ENCODE peak calls at places on chromosome 17, in six cellular contexts. One of them, this sample, is unnamed.

GRCh38 chr17:2011421-2012371 is 13.4 kb downstream of the RTN4RL1 start:
- DNase-seq in coronary artery: no peak
- DNase-seq in GM13977: no peak
- DNase-seq in cardiac fibroblast: peak; percentile 22
- DNase-seq in SK-N-SH: no peak
- DNase-seq in heart left ventricle: no peak
- DNase-seq in this sample: peak; percentile 71

GRCh38 chr17:73901661-73902415 is 257.6 kb upstream of the SDK2 start:
- DNase-seq in cardiac fibroblast: no peak
- DNase-seq in coronary artery: peak; percentile 66
- DNase-seq in heart left ventricle: peak; percentile 42
- DNase-seq in GM13977: peak; percentile 12
- DNase-seq in SK-N-SH: no peak
- DNase-seq in this sample: peak; percentile 46

GRCh38 chr17:6204203-6204722 is 134.1 kb downstream of the WSCD1 start:
- DNase-seq in cardiac fibroblast: no peak
- DNase-seq in heart left ventricle: no peak
- DNase-seq in coronary artery: no peak
- DNase-seq in SK-N-SH: no peak
- DNase-seq in GM13977: no peak
- DNase-seq in this sample: no peak

GRCh38 chr17:7825206-7825980 is 8.6 kb upstream of the KDM6B start:
- DNase-seq in coronary artery: no peak
- DNase-seq in heart left ventricle: no peak
- DNase-seq in SK-N-SH: peak; percentile 69
- DNase-seq in cardiac fibroblast: peak; percentile 32
- DNase-seq in GM13977: no peak
- DNase-seq in this sample: no peak

GRCh38 chr17:31310260-31310659 is 3.6 kb downstream of the EVI2B start:
- DNase-seq in SK-N-SH: no peak
- DNase-seq in GM13977: no peak
- DNase-seq in heart left ventricle: no peak
- DNase-seq in cardiac fibroblast: no peak
- DNase-seq in coronary artery: no peak
- DNase-seq in this sample: no peak

GRCh38 chr17:3843935-3844516 is 2.0 kb downstream of the NCBP3 start:
- DNase-seq in heart left ventricle: no peak
- DNase-seq in GM13977: peak; percentile 68
- DNase-seq in cardiac fibroblast: peak; percentile 46
- DNase-seq in coronary artery: no peak
- DNase-seq in SK-N-SH: peak; percentile 49
- DNase-seq in this sample: peak; percentile 59

GRCh38 chr17:57732062-57732461 is 13.0 kb downstream of the CCDC182 start:
- DNase-seq in cardiac fibroblast: no peak
- DNase-seq in coronary artery: no peak
- DNase-seq in heart left ventricle: no peak
- DNase-seq in GM13977: no peak
- DNase-seq in SK-N-SH: no peak
- DNase-seq in this sample: no peak

GRCh38 chr17:32161029-32161428 is 18.7 kb downstream of the RHOT1 start:
- DNase-seq in coronary artery: no peak
- DNase-seq in SK-N-SH: no peak
- DNase-seq in heart left ventricle: no peak
- DNase-seq in GM13977: no peak
- DNase-seq in cardiac fibroblast: peak; percentile 28
- DNase-seq in this sample: no peak

GRCh38 chr17:73011016-73011486 is 81.4 kb downstream of the SLC39A11 start:
- DNase-seq in SK-N-SH: peak; percentile 70
- DNase-seq in GM13977: no peak
- DNase-seq in cardiac fibroblast: no peak
- DNase-seq in coronary artery: no peak
- DNase-seq in heart left ventricle: no peak
- DNase-seq in this sample: no peak

GRCh38 chr17:27106982-27107360 is 186.9 kb upstream of the WSB1 start:
- DNase-seq in GM13977: no peak
- DNase-seq in SK-N-SH: no peak
- DNase-seq in cardiac fibroblast: no peak
- DNase-seq in coronary artery: no peak
- DNase-seq in heart left ventricle: no peak
- DNase-seq in this sample: no peak

GRCh38 chr17:60165223-60165622 is 15.4 kb downstream of the CA4 start:
- DNase-seq in SK-N-SH: no peak
- DNase-seq in heart left ventricle: no peak
- DNase-seq in GM13977: no peak
- DNase-seq in cardiac fibroblast: no peak
- DNase-seq in coronary artery: peak; percentile 57
- DNase-seq in this sample: no peak

GRCh38 chr17:8384801-8385335 is 1.9 kb upstream of the RPL26 start:
- DNase-seq in heart left ventricle: no peak
- DNase-seq in cardiac fibroblast: peak; percentile 93
- DNase-seq in SK-N-SH: no peak
- DNase-seq in coronary artery: no peak
- DNase-seq in GM13977: no peak
- DNase-seq in this sample: no peak

GRCh38 chr17:56939869-56940484 is 20.9 kb downstream of the COIL start:
- DNase-seq in coronary artery: no peak
- DNase-seq in GM13977: peak; percentile 71
- DNase-seq in heart left ventricle: no peak
- DNase-seq in SK-N-SH: peak; percentile 79
- DNase-seq in cardiac fibroblast: peak; percentile 73
- DNase-seq in this sample: no peak

GRCh38 chr17:80843741-80844156 is 147.9 kb upstream of the CHMP6 start:
- DNase-seq in coronary artery: no peak
- DNase-seq in cardiac fibroblast: no peak
- DNase-seq in heart left ventricle: no peak
- DNase-seq in SK-N-SH: no peak
- DNase-seq in GM13977: no peak
- DNase-seq in this sample: no peak

GRCh38 chr17:76940738-76941350 is 72.6 kb downstream of the MGAT5B start:
- DNase-seq in cardiac fibroblast: no peak
- DNase-seq in GM13977: no peak
- DNase-seq in heart left ventricle: no peak
- DNase-seq in coronary artery: no peak
- DNase-seq in SK-N-SH: peak; percentile 72
- DNase-seq in this sample: no peak
- TF ChIP-seq CTCF in cardiac fibroblast: peak; percentile 10
- TF ChIP-seq CTCF in GM13977: peak; percentile 20
- TF ChIP-seq CTCF in heart left ventricle: no peak
- TF ChIP-seq CTCF in coronary artery: no peak
- TF ChIP-seq CTCF in SK-N-SH: peak; percentile 55
- TF ChIP-seq CTCF in this sample: no peak

GRCh38 chr17:39666231-39666600 is 1.1 kb downstream of the TCAP start:
- DNase-seq in cardiac fibroblast: no peak
- DNase-seq in GM13977: no peak
- DNase-seq in coronary artery: no peak
- DNase-seq in SK-N-SH: no peak
- DNase-seq in heart left ventricle: no peak
- DNase-seq in this sample: no peak

GRCh38 chr17:39669897-39670735 is 1.9 kb downstream of the PNMT start:
- DNase-seq in SK-N-SH: peak; percentile 26
- DNase-seq in GM13977: no peak
- DNase-seq in coronary artery: no peak
- DNase-seq in heart left ventricle: no peak
- DNase-seq in cardiac fibroblast: no peak
- DNase-seq in this sample: no peak

GRCh38 chr17:39667262-39668140 is 752 bp upstream of the PNMT start:
- DNase-seq in cardiac fibroblast: no peak
- DNase-seq in heart left ventricle: peak; percentile 77
- DNase-seq in GM13977: no peak
- DNase-seq in SK-N-SH: peak; percentile 84
- DNase-seq in coronary artery: no peak
- DNase-seq in this sample: no peak

GRCh38 chr17:39666601-39667261 is 1.5 kb upstream of the PNMT start:
- DNase-seq in coronary artery: peak; percentile 85
- DNase-seq in GM13977: no peak
- DNase-seq in SK-N-SH: peak; percentile 53
- DNase-seq in cardiac fibroblast: peak; percentile 20
- DNase-seq in heart left ventricle: peak; percentile 92
- DNase-seq in this sample: no peak

GRCh38 chr17:39668141-39668924 is at the start of gene PNMT:
- DNase-seq in SK-N-SH: peak; percentile 93
- DNase-seq in coronary artery: no peak
- DNase-seq in cardiac fibroblast: peak; percentile 50
- DNase-seq in GM13977: peak; percentile 89
- DNase-seq in heart left ventricle: peak; percentile 83
- DNase-seq in this sample: peak; percentile 68
- TF ChIP-seq CTCF in SK-N-SH: peak; percentile 61
- TF ChIP-seq CTCF in coronary artery: peak; percentile 41
- TF ChIP-seq CTCF in cardiac fibroblast: peak; percentile 61
- TF ChIP-seq CTCF in GM13977: peak; percentile 87
- TF ChIP-seq CTCF in heart left ventricle: peak; percentile 74
- TF ChIP-seq CTCF in this sample: peak; percentile 50

DNA sequence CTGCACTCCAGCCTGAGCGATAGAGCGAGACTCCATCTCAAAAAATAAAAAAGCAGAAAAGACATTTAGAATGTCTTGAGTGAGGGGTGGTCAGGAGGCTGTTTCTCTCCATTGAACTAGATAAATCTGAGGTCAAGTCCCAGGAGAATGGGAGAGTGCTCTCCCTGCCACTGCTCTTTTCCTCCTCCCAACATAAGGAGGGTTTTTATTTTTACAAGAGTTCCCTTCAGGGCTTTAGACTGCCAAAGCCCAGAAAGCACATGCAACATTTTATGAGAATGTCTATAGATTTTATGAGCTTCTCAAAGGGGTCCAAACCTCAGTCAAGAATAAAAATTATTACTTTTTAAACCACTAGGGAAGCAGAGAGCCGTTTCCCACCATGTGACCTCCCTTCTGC is 1.6 kb downstream of the RND2 start:
- DNase-seq in cardiac fibroblast: no peak
- DNase-seq in GM13977: no peak
- DNase-seq in coronary artery: no peak
- DNase-seq in heart left ventricle: no peak
- DNase-seq in SK-N-SH: no peak
- DNase-seq in this sample: no peak
- TF ChIP-seq CTCF in cardiac fibroblast: no peak
- TF ChIP-seq CTCF in GM13977: no peak
- TF ChIP-seq CTCF in coronary artery: no peak
- TF ChIP-seq CTCF in heart left ventricle: no peak
- TF ChIP-seq CTCF in SK-N-SH: no peak
- TF ChIP-seq CTCF in this sample: no peak

GRCh38 chr17:61583242-61583641 is 7.8 kb downstream of the NACA2 start:
- DNase-seq in SK-N-SH: peak; percentile 79
- DNase-seq in coronary artery: no peak
- DNase-seq in heart left ventricle: no peak
- DNase-seq in GM13977: peak; percentile 41
- DNase-seq in cardiac fibroblast: peak; percentile 75
- DNase-seq in this sample: no peak
- TF ChIP-seq CTCF in SK-N-SH: peak; percentile 70
- TF ChIP-seq CTCF in coronary artery: no peak
- TF ChIP-seq CTCF in heart left ventricle: no peak
- TF ChIP-seq CTCF in GM13977: peak; percentile 15
- TF ChIP-seq CTCF in cardiac fibroblast: peak; percentile 34
- TF ChIP-seq CTCF in this sample: no peak

GRCh38 chr17:61397086-61397842 is 2.4 kb upstream of the TBX2 start:
- DNase-seq in heart left ventricle: no peak
- DNase-seq in GM13977: no peak
- DNase-seq in SK-N-SH: peak; percentile 92
- DNase-seq in cardiac fibroblast: peak; percentile 57
- DNase-seq in coronary artery: no peak
- DNase-seq in this sample: no peak
- TF ChIP-seq CTCF in heart left ventricle: no peak
- TF ChIP-seq CTCF in GM13977: no peak
- TF ChIP-seq CTCF in SK-N-SH: peak; percentile 40
- TF ChIP-seq CTCF in cardiac fibroblast: peak; percentile 19
- TF ChIP-seq CTCF in coronary artery: no peak
- TF ChIP-seq CTCF in this sample: no peak

GRCh38 chr17:10621397-10621796 is 35.7 kb downstream of the MYH3 start:
- DNase-seq in coronary artery: no peak
- DNase-seq in GM13977: no peak
- DNase-seq in SK-N-SH: no peak
- DNase-seq in cardiac fibroblast: no peak
- DNase-seq in heart left ventricle: no peak
- DNase-seq in this sample: no peak

GRCh38 chr17:10616502-10617119 is 40.5 kb downstream of the MYH3 start:
- DNase-seq in coronary artery: no peak
- DNase-seq in cardiac fibroblast: peak; percentile 81
- DNase-seq in GM13977: peak; percentile 78
- DNase-seq in SK-N-SH: peak; percentile 80
- DNase-seq in heart left ventricle: peak; percentile 63
- DNase-seq in this sample: peak; percentile 93

GRCh38 chr17:10617120-10617505 is 40.0 kb downstream of the MYH3 start:
- DNase-seq in cardiac fibroblast: no peak
- DNase-seq in coronary artery: no peak
- DNase-seq in heart left ventricle: no peak
- DNase-seq in GM13977: no peak
- DNase-seq in SK-N-SH: no peak
- DNase-seq in this sample: no peak

GRCh38 chr17:10620823-10621222 is 36.3 kb downstream of the MYH3 start:
- DNase-seq in GM13977: no peak
- DNase-seq in SK-N-SH: no peak
- DNase-seq in cardiac fibroblast: no peak
- DNase-seq in coronary artery: no peak
- DNase-seq in heart left ventricle: no peak
- DNase-seq in this sample: peak; percentile 25

DNA sequence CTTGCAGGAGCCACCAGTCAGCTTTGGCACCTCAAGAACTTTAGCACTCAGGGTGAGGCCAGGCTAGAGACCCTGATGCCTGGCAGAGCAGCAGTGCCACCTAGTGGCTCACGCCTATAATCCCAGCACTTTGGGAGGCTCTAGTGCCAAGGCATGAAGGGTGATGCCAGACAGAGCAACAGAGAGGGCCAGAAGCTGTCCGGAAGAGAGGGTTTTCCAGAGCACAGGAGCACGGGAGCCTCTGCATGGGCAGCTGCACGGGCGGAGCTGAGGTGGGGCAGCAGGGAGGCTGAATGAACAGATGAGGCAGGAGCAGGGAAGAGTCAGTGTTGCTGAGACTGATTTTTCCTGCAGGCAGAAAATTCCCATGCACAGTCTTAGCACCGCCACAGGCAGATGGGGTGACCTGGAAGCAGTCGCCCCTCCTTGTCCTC is 38.9 kb downstream of the MYH3 start:
- DNase-seq in SK-N-SH: peak; percentile 75
- DNase-seq in cardiac fibroblast: peak; percentile 74
- DNase-seq in heart left ventricle: peak; percentile 47
- DNase-seq in GM13977: peak; percentile 78
- DNase-seq in coronary artery: no peak
- DNase-seq in this sample: peak; percentile 70
- TF ChIP-seq CTCF in SK-N-SH: peak; percentile 95
- TF ChIP-seq CTCF in cardiac fibroblast: peak; percentile 93
- TF ChIP-seq CTCF in heart left ventricle: peak; percentile 83
- TF ChIP-seq CTCF in GM13977: peak; percentile 96
- TF ChIP-seq CTCF in coronary artery: peak; percentile 79
- TF ChIP-seq CTCF in this sample: peak; percentile 67

This sample was measured in pancreas.